ENCODE peak calls at places on chromosomes 5 and 9, in four cellular contexts. One of them, this sample, is unnamed.

GRCh38 chr9:94801685-94802084 is 75.2 kb downstream of the AOPEP start:
- DNase-seq in AG04450: no peak
- DNase-seq in cardiac muscle cell: no peak
- DNase-seq in cardiac fibroblast: no peak
- DNase-seq in this sample: no peak

GRCh38 chr9:4090491-4090890 is 209.4 kb downstream of the GLIS3 start:
- DNase-seq in AG04450: no peak
- DNase-seq in cardiac muscle cell: no peak
- DNase-seq in cardiac fibroblast: no peak
- DNase-seq in this sample: no peak

GRCh38 chr9:130681769-130682489 is 11.7 kb upstream of the EXOSC2 start:
- DNase-seq in AG04450: no peak
- DNase-seq in cardiac muscle cell: no peak
- DNase-seq in cardiac fibroblast: no peak
- DNase-seq in this sample: peak

GRCh38 chr5:168366124-168366523 is 74.7 kb downstream of the WWC1 start:
- DNase-seq in AG04450: peak
- DNase-seq in cardiac muscle cell: peak
- DNase-seq in cardiac fibroblast: peak
- DNase-seq in this sample: no peak

GRCh38 chr5:124383693-124384092 is 362.7 kb downstream of the ZNF608 start:
- DNase-seq in AG04450: no peak
- DNase-seq in cardiac muscle cell: no peak
- DNase-seq in cardiac fibroblast: no peak
- DNase-seq in this sample: no peak

GRCh38 chr9:16119261-16119660 is 566.4 kb downstream of the CCDC171 start:
- DNase-seq in AG04450: no peak
- DNase-seq in cardiac muscle cell: no peak
- DNase-seq in cardiac fibroblast: peak
- DNase-seq in this sample: no peak

GRCh38 chr5:120314201-120314600 is 149.9 kb upstream of the PRR16 start:
- DNase-seq in AG04450: no peak
- DNase-seq in cardiac muscle cell: no peak
- DNase-seq in cardiac fibroblast: peak
- DNase-seq in this sample: no peak

GRCh38 chr5:180135128-180135955 is 63.8 kb upstream of the RNF130 start:
- DNase-seq in AG04450: peak
- DNase-seq in cardiac muscle cell: peak
- DNase-seq in cardiac fibroblast: peak
- DNase-seq in this sample: no peak

GRCh38 chr9:34396276-34397214 is 19.8 kb upstream of the MYORG start:
- DNase-seq in AG04450: no peak
- DNase-seq in cardiac muscle cell: no peak
- DNase-seq in cardiac fibroblast: no peak
- DNase-seq in this sample: no peak

GRCh38 chr5:76446776-76447175 is 43.7 kb downstream of the IQGAP2 start:
- DNase-seq in AG04450: no peak
- DNase-seq in cardiac muscle cell: no peak
- DNase-seq in cardiac fibroblast: no peak
- DNase-seq in this sample: no peak

GRCh38 chr5:178384815-178385471 is 152.3 kb upstream of the PHYKPL start:
- DNase-seq in AG04450: no peak
- DNase-seq in cardiac muscle cell: no peak
- DNase-seq in cardiac fibroblast: no peak
- DNase-seq in this sample: no peak

GRCh38 chr9:111438576-111439235 is 45.5 kb downstream of the ECPAS start:
- DNase-seq in AG04450: no peak
- DNase-seq in cardiac muscle cell: peak
- DNase-seq in cardiac fibroblast: peak
- DNase-seq in this sample: no peak

GRCh38 chr9:111986035-111986556 is 89.5 kb downstream of the UGCG start:
- DNase-seq in AG04450: no peak
- DNase-seq in cardiac muscle cell: no peak
- DNase-seq in cardiac fibroblast: no peak
- DNase-seq in this sample: peak

GRCh38 chr5:123882946-123883345 is 371.0 kb downstream of the CSNK1G3 start:
- DNase-seq in AG04450: no peak
- DNase-seq in cardiac muscle cell: peak
- DNase-seq in cardiac fibroblast: no peak
- DNase-seq in this sample: no peak

GRCh38 chr5:26329562-26330189 is 708.7 kb downstream of the CDH9 start:
- DNase-seq in AG04450: no peak
- DNase-seq in cardiac muscle cell: no peak
- DNase-seq in cardiac fibroblast: peak
- DNase-seq in this sample: no peak

GRCh38 chr5:130237721-130238120 is 333.5 kb downstream of the CHSY3 start:
- DNase-seq in AG04450: no peak
- DNase-seq in cardiac muscle cell: no peak
- DNase-seq in cardiac fibroblast: no peak
- DNase-seq in this sample: no peak

GRCh38 chr5:101306391-101307137 is 403.5 kb upstream of the ST8SIA4 start:
- DNase-seq in AG04450: no peak
- DNase-seq in cardiac muscle cell: no peak
- DNase-seq in cardiac fibroblast: no peak
- DNase-seq in this sample: no peak

GRCh38 chr9:89363921-89364663 is 45.8 kb downstream of the SECISBP2 start:
- DNase-seq in AG04450: no peak
- DNase-seq in cardiac muscle cell: no peak
- DNase-seq in cardiac fibroblast: no peak
- DNase-seq in this sample: no peak

GRCh38 chr5:97499605-97500004 is 316.6 kb upstream of the RIOK2 start:
- DNase-seq in AG04450: no peak
- DNase-seq in cardiac muscle cell: peak
- DNase-seq in cardiac fibroblast: peak
- DNase-seq in this sample: no peak

GRCh38 chr5:151126199-151126645 is 31.4 kb downstream of the ANXA6 start:
- DNase-seq in AG04450: no peak
- DNase-seq in cardiac muscle cell: peak
- DNase-seq in cardiac fibroblast: peak
- DNase-seq in this sample: peak

GRCh38 chr9:37241340-37241739 is 121.0 kb downstream of the ZCCHC7 start:
- DNase-seq in AG04450: no peak
- DNase-seq in cardiac muscle cell: no peak
- DNase-seq in cardiac fibroblast: no peak
- DNase-seq in this sample: no peak

GRCh38 chr5:1771149-1772065 is 28.2 kb downstream of the MRPL36 start:
- DNase-seq in AG04450: no peak
- DNase-seq in cardiac muscle cell: no peak
- DNase-seq in cardiac fibroblast: no peak
- DNase-seq in this sample: no peak

GRCh38 chr9:78026416-78026815 is 5.2 kb downstream of the GNAQ start:
- DNase-seq in AG04450: no peak
- DNase-seq in cardiac muscle cell: peak
- DNase-seq in cardiac fibroblast: peak
- DNase-seq in this sample: no peak

GRCh38 chr5:95728494-95729114 is 2.5 kb upstream of the RHOBTB3 start:
- DNase-seq in AG04450: no peak
- DNase-seq in cardiac muscle cell: peak
- DNase-seq in cardiac fibroblast: peak
- DNase-seq in this sample: peak

GRCh38 chr5:53360811-53361210 is 119.6 kb upstream of the FST start:
- DNase-seq in AG04450: peak
- DNase-seq in cardiac muscle cell: peak
- DNase-seq in cardiac fibroblast: peak
- DNase-seq in this sample: no peak

DNA sequence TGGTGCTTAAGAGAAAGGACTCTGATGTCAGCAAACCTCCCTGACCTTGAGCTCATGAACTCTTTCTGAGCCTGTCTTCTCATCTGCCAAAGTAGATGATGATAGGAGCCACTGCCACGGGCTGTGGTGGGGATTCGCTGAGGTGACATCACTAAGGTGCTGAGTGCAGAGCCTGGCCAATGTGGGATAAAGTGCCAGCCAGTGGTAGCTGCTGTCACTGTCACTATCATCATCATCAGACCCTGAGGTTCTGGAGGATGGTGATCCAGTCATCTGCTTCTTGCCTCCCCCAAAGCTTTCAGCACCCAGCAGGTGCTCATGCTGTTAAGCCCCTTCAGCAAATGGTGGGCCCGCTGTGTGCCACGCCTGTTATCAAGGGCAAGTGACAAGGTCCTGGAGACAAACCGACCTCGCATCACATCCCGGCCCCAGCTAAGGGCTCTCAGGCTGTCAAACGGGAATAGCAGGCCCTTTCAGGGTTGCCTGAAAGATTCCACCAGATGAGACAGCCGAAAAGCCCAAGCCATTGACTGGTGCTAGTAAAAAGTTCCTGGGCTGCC is 6.4 kb downstream of the FPGS start:
- DNase-seq in AG04450: no peak
- DNase-seq in cardiac muscle cell: no peak
- DNase-seq in cardiac fibroblast: no peak
- DNase-seq in this sample: no peak
- H3K4me3 ChIP-seq in AG04450: no peak
- H3K4me3 ChIP-seq in cardiac muscle cell: no peak
- H3K4me3 ChIP-seq in cardiac fibroblast: no peak
- H3K4me3 ChIP-seq in this sample: no peak

DNA sequence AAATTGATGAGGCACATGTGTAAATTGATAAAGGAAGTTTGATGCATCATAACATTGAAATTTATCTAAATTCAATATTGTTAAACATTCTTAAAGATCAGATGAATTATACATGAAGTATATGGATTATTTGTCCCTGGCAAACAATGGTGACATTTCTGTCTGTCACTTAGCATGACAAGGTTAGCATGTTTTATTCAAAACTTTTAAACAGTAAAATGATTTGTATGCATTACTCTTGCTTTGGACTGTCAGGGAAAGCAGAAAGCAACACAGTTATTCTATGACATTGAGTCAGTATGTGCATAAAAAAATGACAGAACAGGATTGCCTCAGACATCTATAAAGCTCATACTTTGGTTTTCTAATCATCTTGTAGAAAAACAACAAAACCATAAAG is 193.7 kb downstream of the IZUMO3 start:
- DNase-seq in AG04450: no peak
- DNase-seq in cardiac muscle cell: no peak
- DNase-seq in cardiac fibroblast: no peak
- DNase-seq in this sample: no peak
- H3K4me3 ChIP-seq in AG04450: no peak
- H3K4me3 ChIP-seq in cardiac muscle cell: no peak
- H3K4me3 ChIP-seq in cardiac fibroblast: no peak
- H3K4me3 ChIP-seq in this sample: no peak

GRCh38 chr5:173327084-173327947 is 898 bp downstream of the STC2 start:
- DNase-seq in AG04450: no peak
- DNase-seq in cardiac muscle cell: peak
- DNase-seq in cardiac fibroblast: peak
- DNase-seq in this sample: peak

GRCh38 chr5:173329370-173330150 is 1.3 kb upstream of the STC2 start:
- DNase-seq in AG04450: no peak
- DNase-seq in cardiac muscle cell: no peak
- DNase-seq in cardiac fibroblast: no peak
- DNase-seq in this sample: peak

GRCh38 chr5:173330151-173330855 is 2.1 kb upstream of the STC2 start:
- DNase-seq in AG04450: no peak
- DNase-seq in cardiac muscle cell: no peak
- DNase-seq in cardiac fibroblast: no peak
- DNase-seq in this sample: no peak

GRCh38 chr5:173327948-173328895 is at the start of gene STC2:
- DNase-seq in AG04450: no peak
- DNase-seq in cardiac muscle cell: peak
- DNase-seq in cardiac fibroblast: peak
- DNase-seq in this sample: peak

GRCh38 chr5:173328896-173329369 is 719 bp upstream of the STC2 start:
- DNase-seq in AG04450: no peak
- DNase-seq in cardiac muscle cell: peak
- DNase-seq in cardiac fibroblast: peak
- DNase-seq in this sample: peak
- H3K4me3 ChIP-seq in AG04450: peak
- H3K4me3 ChIP-seq in cardiac muscle cell: peak
- H3K4me3 ChIP-seq in cardiac fibroblast: peak
- H3K4me3 ChIP-seq in this sample: peak

GRCh38 chr5:60185230-60186104 is 291.9 kb upstream of the PDE4D start:
- DNase-seq in AG04450: no peak
- DNase-seq in cardiac muscle cell: no peak
- DNase-seq in cardiac fibroblast: no peak
- DNase-seq in this sample: peak
- H3K4me3 ChIP-seq in AG04450: no peak
- H3K4me3 ChIP-seq in cardiac muscle cell: no peak
- H3K4me3 ChIP-seq in cardiac fibroblast: no peak
- H3K4me3 ChIP-seq in this sample: no peak

GRCh38 chr5:141196363-141196762 is 3.1 kb upstream of the PCDHB11 start:
- DNase-seq in AG04450: no peak
- DNase-seq in cardiac muscle cell: no peak
- DNase-seq in cardiac fibroblast: no peak
- DNase-seq in this sample: no peak

DNA sequence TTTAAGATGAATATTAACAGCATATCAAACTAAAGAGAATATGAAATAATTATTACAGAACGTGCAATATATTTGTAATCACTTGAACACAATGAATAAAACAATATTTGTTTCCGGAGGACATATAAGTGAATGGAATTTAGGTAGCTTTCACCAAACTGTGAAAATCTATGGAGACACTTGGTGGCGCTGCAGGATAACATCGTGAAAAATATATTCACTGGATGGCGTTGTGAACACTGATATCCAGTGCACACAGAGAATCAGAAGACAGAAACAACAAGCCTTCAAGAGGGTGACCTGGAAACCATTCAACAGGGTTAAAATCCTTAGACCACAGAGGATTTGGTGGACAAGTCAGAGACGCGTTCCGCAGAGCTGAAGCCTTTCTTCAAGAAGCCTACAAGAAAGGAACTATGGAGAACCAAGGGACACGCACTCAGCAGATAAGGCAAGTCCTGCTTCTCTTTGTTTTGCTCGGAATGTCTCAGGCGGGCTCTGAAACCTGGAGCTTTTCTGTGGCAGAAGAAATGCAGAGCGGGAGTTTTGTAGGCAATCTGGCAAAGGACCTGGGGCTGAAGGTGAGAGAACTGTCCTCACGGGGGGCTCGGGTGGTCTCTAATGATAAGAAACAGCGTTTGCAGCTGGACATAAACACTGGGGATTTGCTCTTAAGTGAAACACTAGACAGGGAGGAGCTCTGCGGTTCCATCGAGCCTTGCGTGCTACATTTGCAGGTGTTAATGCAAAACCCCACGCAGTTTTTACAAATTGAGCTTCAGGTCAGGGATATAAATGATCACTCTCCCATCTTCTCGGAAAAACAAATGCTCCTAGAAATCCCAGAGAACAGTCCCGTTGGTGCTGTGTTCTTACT is at the start of gene PCDHB11:
- DNase-seq in AG04450: no peak
- DNase-seq in cardiac muscle cell: no peak
- DNase-seq in cardiac fibroblast: peak
- DNase-seq in this sample: no peak
- H3K4me3 ChIP-seq in AG04450: no peak
- H3K4me3 ChIP-seq in cardiac muscle cell: peak
- H3K4me3 ChIP-seq in cardiac fibroblast: no peak
- H3K4me3 ChIP-seq in this sample: no peak